ENCODE peak calls at places on chromosomes 13 and 19, in eight cellular contexts. O is erythroblast; C is SHP77 treated with DMSO at 0.1 percent for 48 hours; E is astrocyte of the spinal cord; P is astrocyte of the cerebellum; H is H7; G is activated T-helper 1 cell treated with anti-CD3 and anti-CD28 coated beads, Interleukin-12 subunit alpha, Interleukin-12 subunit beta, Interleukin-2, Interleukin-4 antibody, amounts not matched to agents 30 ng/mL and 10 ng/mL and 1 ng/mL, durations not matched to agents 14 hours and 24 hours and 36 hours; R is dermis microvascular lymphatic vessel endothelial cell. B is an unnamed sample.

GRCh38 chr13:40982772-40983171 is 36.3 kb downstream of the ELF1 start:
- DNase-seq in O (peak), C (no peak), E (peak), P (peak), H (no peak), G (peak), R (peak), B (no peak)

GRCh38 chr19:39126593-39127187 is 1.1 kb downstream of the PAK4 start:
- DNase-seq in O (peak), C (no peak), E (peak), P (peak), H (peak), G (no peak), R (peak), B (peak)

GRCh38 chr19:33795370-33796163 is 1.1 kb upstream of the KCTD15 start:
- DNase-seq in O (peak), C (peak), E (peak), P (peak), H (peak), G (peak), R (peak), B (peak)

GRCh38 chr13:29733069-29733700 is 117.2 kb downstream of the UBL3 start:
- DNase-seq in O (no peak), C (no peak), E (no peak), P (no peak), H (no peak), G (no peak), R (no peak), B (no peak)

GRCh38 chr13:78659450-78660110 is 625 bp upstream of the OBI1 start:
- DNase-seq in O (peak), C (no peak), E (peak), P (no peak), H (no peak), G (no peak), R (no peak), B (no peak)

GRCh38 chr13:40589285-40590109 is 76.9 kb downstream of the FOXO1 start:
- DNase-seq in O (no peak), C (no peak), E (peak), P (peak), H (no peak), G (no peak), R (peak), B (peak)

GRCh38 chr13:76837811-76838210 is 48.4 kb downstream of the KCTD12 start:
- DNase-seq in O (no peak), C (no peak), E (no peak), P (no peak), H (no peak), G (no peak), R (peak), B (no peak)

GRCh38 chr19:49097453-49098288 is 12.4 kb downstream of the SNRNP70 start:
- DNase-seq in O (peak), C (peak), E (peak), P (peak), H (peak), G (peak), R (peak), B (peak)

GRCh38 chr19:2266183-2266993 is 10.2 kb upstream of the JSRP1 start:
- DNase-seq in O (peak), C (peak), E (peak), P (no peak), H (no peak), G (no peak), R (peak), B (peak)